ENCODE peak calls at places on chromosome 13, in eight cellular contexts. W is psoas muscle; T is heart left ventricle; N is GM23338; G is pancreas; A is left ventricle myocardium inferior; F is SJSA1; H is naive thymus-derived CD4-positive, alpha-beta T cell. S is an unnamed sample. For H3K27me3, the result is how much of the 10 kb centered on the place peaks cover.

GRCh38 chr13:87671824-87672603 is 843 bp downstream of the SLITRK5 start:
- DNase-seq in W (peak), T (no peak), N (peak), G (peak), A (no peak), F (peak), H (no peak), S (peak)

GRCh38 chr13:21913010-21913409 is 242.1 kb downstream of the FGF9 start:
- DNase-seq in W (no peak), T (no peak), N (peak), G (no peak), A (no peak), F (no peak), H (no peak), S (no peak)

GRCh38 chr13:102873653-102874052 is 27.8 kb downstream of the ERCC5 start:
- DNase-seq in W (no peak), T (no peak), N (no peak), G (no peak), A (no peak), F (no peak), H (no peak), S (no peak)

GRCh38 chr13:112616586-112617381 is 28.8 kb upstream of the TUBGCP3 start:
- DNase-seq in W (no peak), T (no peak), N (peak), G (no peak), A (no peak), F (no peak), H (no peak), S (no peak)

GRCh38 chr13:49308104-49308875 is 60.6 kb downstream of the CDADC1 start:
- DNase-seq in W (peak), T (peak), N (no peak), G (peak), A (peak), F (no peak), H (no peak), S (peak)

GRCh38 chr13:24652346-24652745 is 27.9 kb upstream of the ATP12A start:
- DNase-seq in W (no peak), T (no peak), N (no peak), G (no peak), A (no peak), F (no peak), H (no peak), S (no peak)

GRCh38 chr13:23372264-23372905 is 61.1 kb downstream of the SACS start:
- DNase-seq in W (no peak), T (no peak), N (no peak), G (no peak), A (no peak), F (no peak), H (no peak), S (no peak)

GRCh38 chr13:59722580-59722900 is 441.2 kb downstream of the DIAPH3 start:
- DNase-seq in W (no peak), T (no peak), N (no peak), G (no peak), A (no peak), F (no peak), H (no peak), S (no peak)

GRCh38 chr13:37412271-37412683 is 186.3 kb downstream of the POSTN start:
- DNase-seq in W (no peak), T (no peak), N (no peak), G (no peak), A (no peak), F (no peak), H (no peak), S (no peak)

GRCh38 chr13:71360041-71360440 is 507.0 kb downstream of the DACH1 start:
- DNase-seq in W (no peak), T (no peak), N (no peak), G (no peak), A (no peak), F (no peak), H (no peak), S (no peak)

GRCh38 chr13:48979892-48980291 is 4.2 kb downstream of the FNDC3A start:
- DNase-seq in W (no peak), T (no peak), N (no peak), G (no peak), A (no peak), F (no peak), H (no peak), S (no peak)

GRCh38 chr13:112842343-112842856 is 126.6 kb upstream of the MCF2L start:
- DNase-seq in W (peak), T (peak), N (peak), G (no peak), A (peak), F (no peak), H (no peak), S (no peak)

GRCh38 chr13:108272333-108272732 is 2.8 kb downstream of the TNFSF13B start:
- DNase-seq in W (no peak), T (no peak), N (no peak), G (no peak), A (no peak), F (no peak), H (no peak), S (no peak)

GRCh38 chr13:27921421-27921960 is 1.7 kb downstream of the PDX1 start:
- DNase-seq in W (no peak), T (no peak), N (peak), G (peak), A (no peak), F (no peak), H (no peak), S (no peak)

GRCh38 chr13:47798906-47799305 is 202.2 kb downstream of the SUCLA2 start:
- DNase-seq in W (no peak), T (no peak), N (peak), G (no peak), A (no peak), F (no peak), H (no peak), S (no peak)

GRCh38 chr13:49828452-49828851 is 36.0 kb upstream of the KPNA3 start:
- DNase-seq in W (no peak), T (no peak), N (peak), G (no peak), A (no peak), F (no peak), H (no peak), S (no peak)

GRCh38 chr13:114001331-114002008 is 27.6 kb upstream of the C13orf46 start:
- DNase-seq in W (peak), T (peak), N (no peak), G (peak), A (no peak), F (no peak), H (no peak), S (no peak)

GRCh38 chr13:27442071-27442647 is 8.2 kb downstream of the MTIF3 start:
- DNase-seq in W (no peak), T (no peak), N (peak), G (no peak), A (no peak), F (no peak), H (peak), S (no peak)

GRCh38 chr13:111663505-111663904 is 343.1 kb downstream of the TEX29 start:
- DNase-seq in W (no peak), T (no peak), N (peak), G (no peak), A (no peak), F (peak), H (no peak), S (no peak)

GRCh38 chr13:59946924-59947323 is 216.8 kb downstream of the DIAPH3 start:
- DNase-seq in W (no peak), T (no peak), N (no peak), G (no peak), A (no peak), F (no peak), H (no peak), S (no peak)

GRCh38 chr13:110713981-110714797 is 689 bp downstream of the ING1 start:
- DNase-seq in W (peak), T (peak), N (peak), G (peak), A (peak), F (peak), H (peak), S (peak)

GRCh38 chr13:112775791-112776279 is 86.0 kb downstream of the ATP11A start:
- DNase-seq in W (no peak), T (no peak), N (no peak), G (no peak), A (no peak), F (no peak), H (no peak), S (no peak)

GRCh38 chr13:79450110-79450509 is 30.8 kb upstream of the NDFIP2 start:
- DNase-seq in W (no peak), T (no peak), N (no peak), G (no peak), A (no peak), F (no peak), H (no peak), S (no peak)

GRCh38 chr13:23391752-23392151 is 41.8 kb downstream of the SACS start:
- DNase-seq in W (no peak), T (no peak), N (no peak), G (no peak), A (no peak), F (no peak), H (no peak), S (no peak)

GRCh38 chr13:31377946-31378345 is 178.2 kb downstream of the B3GLCT start:
- DNase-seq in W (no peak), T (no peak), N (no peak), G (no peak), A (no peak), F (no peak), H (no peak), S (no peak)

GRCh38 chr13:112849500-112849899 is 119.5 kb upstream of the MCF2L start:
- DNase-seq in W (no peak), T (no peak), N (no peak), G (no peak), A (no peak), F (no peak), H (no peak), S (no peak)

GRCh38 chr13:40023608-40024577 is 368.4 kb downstream of the COG6 start:
- DNase-seq in W (no peak), T (no peak), N (no peak), G (no peak), A (no peak), F (no peak), H (no peak), S (no peak)

GRCh38 chr13:20431687-20432384 is 93.8 kb downstream of the CRYL1 start:
- DNase-seq in W (no peak), T (no peak), N (no peak), G (no peak), A (no peak), F (no peak), H (no peak), S (no peak)

GRCh38 chr13:50282016-50282415 is 266.8 kb downstream of the KCNRG start:
- DNase-seq in W (no peak), T (no peak), N (peak), G (no peak), A (no peak), F (no peak), H (no peak), S (no peak)

GRCh38 chr13:113302940-113303339 is 5.9 kb downstream of the LAMP1 start:
- DNase-seq in W (peak), T (no peak), N (no peak), G (no peak), A (no peak), F (no peak), H (no peak), S (no peak)

GRCh38 chr13:34847751-34848150 is 94.3 kb upstream of the NBEA start:
- DNase-seq in W (no peak), T (no peak), N (peak), G (no peak), A (no peak), F (no peak), H (no peak), S (no peak)

GRCh38 chr13:49302817-49303216 is 55.1 kb downstream of the CDADC1 start:
- DNase-seq in W (no peak), T (no peak), N (no peak), G (peak), A (no peak), F (no peak), H (no peak), S (no peak)

GRCh38 chr13:43408274-43408673 is 378.5 kb downstream of the ENOX1 start:
- DNase-seq in W (no peak), T (no peak), N (no peak), G (no peak), A (no peak), F (no peak), H (no peak), S (no peak)

GRCh38 chr13:27578121-27579030 is 42.0 kb downstream of the LNX2 start:
- DNase-seq in W (no peak), T (no peak), N (peak), G (no peak), A (no peak), F (no peak), H (no peak), S (no peak)

GRCh38 chr13:113791761-113792160 is 32.7 kb downstream of the TMEM255B start:
- DNase-seq in W (peak), T (no peak), N (no peak), G (peak), A (no peak), F (peak), H (no peak), S (no peak)

GRCh38 chr13:76148926-76149325 is 512.8 kb downstream of the LMO7 start:
- DNase-seq in W (no peak), T (no peak), N (no peak), G (no peak), A (no peak), F (no peak), H (no peak), S (no peak)

GRCh38 chr13:98478134-98479129 is 98.5 kb downstream of the STK24 start:
- DNase-seq in W (no peak), T (no peak), N (peak), G (no peak), A (no peak), F (no peak), H (no peak), S (no peak)
- H3K4me3 ChIP-seq in W (no peak), T (no peak), N (no peak), G (no peak), A (no peak), F (no peak), H (no peak), S (no peak)

GRCh38 chr13:25682221-25682620 is 310.4 kb downstream of the ATP8A2 start:
- DNase-seq in W (no peak), T (no peak), N (no peak), G (no peak), A (no peak), F (no peak), H (no peak), S (no peak)
- H3K27me3 ChIP-seq in W (under half), T (under half), N (under half), G (under half), A (under half), F (under half), H (under half), S (under half)

GRCh38 chr13:74229242-74229641 is 95.0 kb upstream of the KLF12 start:
- DNase-seq in W (no peak), T (no peak), N (no peak), G (no peak), A (no peak), F (no peak), H (no peak), S (no peak)
- H3K27ac ChIP-seq in W (no peak), T (no peak), N (no peak), G (no peak), A (no peak), F (no peak), H (no peak), S (peak)

DNA sequence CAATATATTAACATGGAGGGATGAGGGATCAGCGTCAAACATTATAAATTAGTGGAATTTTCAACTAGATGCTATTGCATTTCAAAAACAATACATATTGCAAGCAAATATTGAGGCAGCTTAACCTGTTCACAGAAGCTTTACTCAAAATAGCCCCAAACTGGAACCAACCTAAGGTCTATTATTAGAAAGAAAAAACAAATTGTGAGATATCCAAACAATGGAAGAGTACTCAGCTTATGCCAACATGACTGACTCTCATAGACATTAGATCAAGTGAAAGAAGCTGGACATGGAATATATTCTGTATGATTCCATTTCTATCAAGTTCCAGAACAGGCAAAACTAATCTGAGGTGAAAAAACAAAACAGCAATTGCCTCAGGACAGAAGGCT is 27.6 kb upstream of the NEK3 start:
- DNase-seq in W (no peak), T (no peak), N (no peak), G (no peak), A (no peak), F (no peak), H (no peak), S (no peak)
- H3K4me3 ChIP-seq in W (no peak), T (no peak), N (no peak), G (no peak), A (peak), F (no peak), H (no peak), S (no peak)

DNA sequence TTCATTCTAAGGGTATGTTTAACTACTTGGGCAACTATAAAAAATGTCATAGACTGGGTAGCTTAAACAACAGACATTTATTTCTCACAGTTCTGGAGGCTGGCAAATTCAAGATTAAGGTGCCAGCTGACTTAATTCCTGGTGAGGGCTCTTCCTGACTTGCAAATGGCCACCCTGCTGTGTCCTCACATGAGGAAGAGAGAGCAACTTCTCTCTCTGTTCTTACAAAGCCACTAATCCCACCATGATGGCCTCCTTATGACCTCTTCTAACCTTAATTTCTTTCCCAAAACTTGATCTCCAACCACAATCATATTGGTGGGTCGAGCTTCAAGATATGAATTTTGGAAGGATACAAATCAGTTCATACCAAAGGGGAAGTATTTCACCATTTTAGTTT is 399.0 kb downstream of the DCT start:
- DNase-seq in W (no peak), T (no peak), N (no peak), G (no peak), A (no peak), F (no peak), H (no peak), S (no peak)
- H3K27me3 ChIP-seq in W (under half), T (under half), N (under half), G (under half), A (under half), F (under half), H (under half), S (under half)

DNA sequence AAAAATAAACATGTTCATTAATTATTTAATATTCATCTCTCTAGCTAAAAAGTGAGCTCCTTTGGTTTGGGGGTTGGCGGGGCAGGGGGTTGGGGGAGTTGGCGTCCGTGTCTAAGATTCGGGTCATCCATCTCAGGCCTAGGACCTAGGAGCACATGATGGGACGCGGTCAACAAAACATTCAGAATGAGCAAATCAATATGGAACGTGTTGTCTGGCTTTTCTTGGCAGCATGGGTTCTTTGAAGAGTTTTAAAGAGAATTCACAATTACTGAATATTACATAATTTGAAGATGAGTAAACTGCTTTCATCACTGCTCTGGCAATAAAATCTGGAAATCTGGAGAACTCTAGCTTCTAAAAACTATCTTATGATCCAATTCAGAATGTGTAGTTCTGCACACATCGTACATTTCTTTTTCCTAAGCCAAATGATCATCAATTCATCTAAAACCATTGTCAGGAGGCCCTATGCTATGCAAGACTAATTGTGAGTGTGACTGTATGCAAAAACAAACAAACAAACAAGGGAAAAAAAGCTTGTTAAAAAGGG is 5.4 kb upstream of the ARGLU1 start:
- DNase-seq in W (no peak), T (no peak), N (no peak), G (no peak), A (no peak), F (no peak), H (no peak), S (no peak)
- H3K27ac ChIP-seq in W (no peak), T (no peak), N (no peak), G (no peak), A (peak), F (no peak), H (no peak), S (no peak)